ENCODE peak calls at places on chromosome 22, in seven cellular contexts. L, B, O, F, V, N and I are unnamed samples.

GRCh38 chr22:30414525-30415047 is 11.0 kb upstream of the MTFP1 start:
- DNase-seq in N (no peak), V (no peak), B (no peak), L (no peak), O (no peak), F (no peak), I (no peak)

GRCh38 chr22:25027959-25028840 is 75.7 kb downstream of the KIAA1671 start:
- DNase-seq in L (no peak), O (no peak), V (peak), N (no peak), B (no peak), F (peak), I (no peak)

GRCh38 chr22:23826510-23827350 is 12.1 kb downstream of the DERL3 start:
- DNase-seq in F (no peak), V (no peak), B (no peak), O (no peak), N (no peak), L (peak), I (no peak)

GRCh38 chr22:27668828-27669797 is 132.4 kb downstream of the MN1 start:
- DNase-seq in O (peak), N (peak), B (no peak), V (peak), L (no peak), F (peak), I (peak)

GRCh38 chr22:24402460-24403192 is 24.8 kb upstream of the ADORA2A start:
- DNase-seq in B (no peak), F (peak), L (peak), O (peak), N (peak), V (peak), I (peak)

GRCh38 chr22:44309647-44310046 is 3.1 kb downstream of the SHISAL1 start:
- DNase-seq in F (no peak), B (no peak), N (no peak), L (peak), O (no peak), V (no peak), I (no peak)

GRCh38 chr22:22210375-22210774 is 34.2 kb upstream of the VPREB1 start:
- DNase-seq in L (no peak), B (peak), N (peak), V (peak), O (no peak), F (no peak), I (no peak)

GRCh38 chr22:38706101-38706884 is 549 bp downstream of the GTPBP1 start:
- DNase-seq in O (no peak), F (peak), B (peak), V (peak), L (peak), N (peak), I (no peak)

GRCh38 chr22:23385301-23386244 is 194.5 kb downstream of the IGLL1 start:
- DNase-seq in B (peak), N (peak), V (peak), O (peak), L (peak), F (peak), I (peak)

GRCh38 chr22:49476176-49476575 is 351.5 kb downstream of the BRD1 start:
- DNase-seq in O (no peak), L (no peak), B (no peak), F (no peak), V (no peak), N (no peak), I (no peak)

GRCh38 chr22:46067159-46068111 is 82.9 kb upstream of the PPARA start:
- DNase-seq in B (no peak), O (no peak), N (peak), L (peak), F (peak), V (peak), I (no peak)

GRCh38 chr22:39559456-39560105 is 11.0 kb upstream of the CACNA1I start:
- DNase-seq in N (no peak), O (no peak), V (peak), B (no peak), F (no peak), L (no peak), I (no peak)

GRCh38 chr22:50599816-50600454 is 658 bp upstream of the MAPK8IP2 start:
- DNase-seq in N (no peak), O (peak), F (peak), V (peak), B (no peak), L (peak), I (no peak)

GRCh38 chr22:38831166-38831945 is 12.5 kb downstream of the NPTXR start:
- DNase-seq in N (peak), O (no peak), L (no peak), V (peak), F (no peak), B (no peak), I (no peak)

GRCh38 chr22:45578524-45579147 is 76.0 kb downstream of the FBLN1 start:
- DNase-seq in N (no peak), F (no peak), O (no peak), B (no peak), V (no peak), L (no peak), I (no peak)

GRCh38 chr22:49208768-49209252 is 618.9 kb downstream of the BRD1 start:
- DNase-seq in F (peak), O (no peak), V (no peak), L (peak), N (no peak), B (no peak), I (peak)

GRCh38 chr22:17829691-17830040 is 55.4 kb upstream of the BID start:
- DNase-seq in B (no peak), L (no peak), N (peak), V (no peak), O (no peak), F (no peak), I (no peak)

GRCh38 chr22:27637604-27638003 is 164.0 kb downstream of the MN1 start:
- DNase-seq in O (peak), L (no peak), B (no peak), V (no peak), F (no peak), N (no peak), I (no peak)